ENCODE peak calls at places on chromosomes 7 and 10, in six cellular contexts. One of them, this sample, is unnamed. For H3K4me1, the result is how much of the 10 kb centered on the place peaks cover.

GRCh38 chr7:127731431-127732080 is 79.6 kb downstream of the SND1 start:
- DNase-seq in body of pancreas: no peak
- DNase-seq in thyroid gland: no peak
- DNase-seq in gastrocnemius medialis: no peak
- DNase-seq in heart left ventricle: no peak
- DNase-seq in IMR-90: no peak
- DNase-seq in this sample: no peak

GRCh38 chr10:26451903-26452302 is 13.8 kb downstream of the APBB1IP start:
- DNase-seq in thyroid gland: no peak
- DNase-seq in gastrocnemius medialis: no peak
- DNase-seq in heart left ventricle: no peak
- DNase-seq in IMR-90: no peak
- DNase-seq in body of pancreas: no peak
- DNase-seq in this sample: no peak

GRCh38 chr10:58412502-58412961 is 27.3 kb downstream of the TFAM start:
- DNase-seq in heart left ventricle: no peak
- DNase-seq in IMR-90: peak
- DNase-seq in gastrocnemius medialis: no peak
- DNase-seq in body of pancreas: no peak
- DNase-seq in thyroid gland: no peak
- DNase-seq in this sample: no peak

GRCh38 chr7:15352807-15353206 is 209.0 kb downstream of the AGMO start:
- DNase-seq in IMR-90: no peak
- DNase-seq in gastrocnemius medialis: no peak
- DNase-seq in thyroid gland: no peak
- DNase-seq in heart left ventricle: no peak
- DNase-seq in body of pancreas: no peak
- DNase-seq in this sample: no peak

GRCh38 chr7:3106353-3106752 is 62.7 kb upstream of the CARD11 start:
- DNase-seq in body of pancreas: peak
- DNase-seq in thyroid gland: no peak
- DNase-seq in heart left ventricle: no peak
- DNase-seq in gastrocnemius medialis: no peak
- DNase-seq in IMR-90: no peak
- DNase-seq in this sample: no peak

GRCh38 chr10:108375691-108376090 is 1211.2 kb upstream of the SORCS1 start:
- DNase-seq in thyroid gland: no peak
- DNase-seq in gastrocnemius medialis: no peak
- DNase-seq in IMR-90: no peak
- DNase-seq in heart left ventricle: no peak
- DNase-seq in body of pancreas: no peak
- DNase-seq in this sample: no peak

GRCh38 chr7:130758429-130759056 is 24.5 kb upstream of the KLF14 start:
- DNase-seq in heart left ventricle: no peak
- DNase-seq in gastrocnemius medialis: no peak
- DNase-seq in body of pancreas: no peak
- DNase-seq in IMR-90: peak
- DNase-seq in thyroid gland: no peak
- DNase-seq in this sample: no peak

GRCh38 chr7:158820656-158821055 is 8.7 kb downstream of the ESYT2 start:
- DNase-seq in thyroid gland: no peak
- DNase-seq in heart left ventricle: no peak
- DNase-seq in IMR-90: peak
- DNase-seq in gastrocnemius medialis: no peak
- DNase-seq in body of pancreas: no peak
- DNase-seq in this sample: no peak

GRCh38 chr10:21626457-21627161 is 92.6 kb downstream of the MLLT10 start:
- DNase-seq in heart left ventricle: no peak
- DNase-seq in body of pancreas: no peak
- DNase-seq in thyroid gland: no peak
- DNase-seq in IMR-90: peak
- DNase-seq in gastrocnemius medialis: no peak
- DNase-seq in this sample: no peak

GRCh38 chr7:143929224-143929920 is 5.7 kb upstream of the OR2F2 start:
- DNase-seq in heart left ventricle: no peak
- DNase-seq in gastrocnemius medialis: no peak
- DNase-seq in body of pancreas: no peak
- DNase-seq in thyroid gland: no peak
- DNase-seq in IMR-90: peak
- DNase-seq in this sample: no peak

GRCh38 chr10:10056958-10057357 is 960.7 kb upstream of the CELF2 start:
- DNase-seq in gastrocnemius medialis: no peak
- DNase-seq in heart left ventricle: no peak
- DNase-seq in body of pancreas: no peak
- DNase-seq in thyroid gland: no peak
- DNase-seq in IMR-90: peak
- DNase-seq in this sample: no peak

GRCh38 chr7:70554646-70555045 is 577.3 kb upstream of the GALNT17 start:
- DNase-seq in IMR-90: no peak
- DNase-seq in body of pancreas: no peak
- DNase-seq in heart left ventricle: no peak
- DNase-seq in thyroid gland: no peak
- DNase-seq in gastrocnemius medialis: no peak
- DNase-seq in this sample: no peak

GRCh38 chr10:30207485-30208052 is 141.5 kb downstream of the MTPAP start:
- DNase-seq in gastrocnemius medialis: no peak
- DNase-seq in heart left ventricle: no peak
- DNase-seq in body of pancreas: no peak
- DNase-seq in thyroid gland: no peak
- DNase-seq in IMR-90: peak
- DNase-seq in this sample: no peak

GRCh38 chr10:43374194-43374593 is 2.8 kb downstream of the FXYD4 start:
- DNase-seq in gastrocnemius medialis: no peak
- DNase-seq in thyroid gland: no peak
- DNase-seq in IMR-90: no peak
- DNase-seq in body of pancreas: no peak
- DNase-seq in heart left ventricle: no peak
- DNase-seq in this sample: no peak

GRCh38 chr10:62050941-62051433 is 149.5 kb downstream of the ARID5B start:
- DNase-seq in thyroid gland: peak
- DNase-seq in body of pancreas: peak
- DNase-seq in IMR-90: peak
- DNase-seq in heart left ventricle: peak
- DNase-seq in gastrocnemius medialis: peak
- DNase-seq in this sample: peak

GRCh38 chr10:98572594-98572993 is 125.9 kb upstream of the HPS1 start:
- DNase-seq in thyroid gland: no peak
- DNase-seq in gastrocnemius medialis: no peak
- DNase-seq in IMR-90: no peak
- DNase-seq in heart left ventricle: no peak
- DNase-seq in body of pancreas: no peak
- DNase-seq in this sample: no peak

GRCh38 chr10:127888526-127889312 is 4.0 kb downstream of the CLRN3 start:
- DNase-seq in IMR-90: no peak
- DNase-seq in thyroid gland: no peak
- DNase-seq in body of pancreas: no peak
- DNase-seq in gastrocnemius medialis: no peak
- DNase-seq in heart left ventricle: no peak
- DNase-seq in this sample: no peak

GRCh38 chr10:45008524-45009161 is 7.9 kb downstream of the ZNF22 start:
- DNase-seq in body of pancreas: peak
- DNase-seq in heart left ventricle: no peak
- DNase-seq in thyroid gland: peak
- DNase-seq in IMR-90: peak
- DNase-seq in gastrocnemius medialis: no peak
- DNase-seq in this sample: no peak

GRCh38 chr10:43878386-43878785 is 229.7 kb upstream of the ZNF32 start:
- DNase-seq in IMR-90: no peak
- DNase-seq in gastrocnemius medialis: no peak
- DNase-seq in heart left ventricle: peak
- DNase-seq in body of pancreas: no peak
- DNase-seq in thyroid gland: no peak
- DNase-seq in this sample: peak

GRCh38 chr7:5769571-5769970 is 11.9 kb downstream of the RNF216 start:
- DNase-seq in thyroid gland: no peak
- DNase-seq in gastrocnemius medialis: no peak
- DNase-seq in IMR-90: no peak
- DNase-seq in body of pancreas: no peak
- DNase-seq in heart left ventricle: no peak
- DNase-seq in this sample: no peak

GRCh38 chr7:144827581-144828139 is 8.2 kb downstream of the TPK1 start:
- DNase-seq in heart left ventricle: no peak
- DNase-seq in gastrocnemius medialis: no peak
- DNase-seq in IMR-90: peak
- DNase-seq in thyroid gland: peak
- DNase-seq in body of pancreas: no peak
- DNase-seq in this sample: no peak

GRCh38 chr10:26733750-26734568 is 36.5 kb downstream of the PDSS1 start:
- DNase-seq in thyroid gland: peak
- DNase-seq in body of pancreas: peak
- DNase-seq in gastrocnemius medialis: no peak
- DNase-seq in IMR-90: no peak
- DNase-seq in heart left ventricle: no peak
- DNase-seq in this sample: no peak

GRCh38 chr10:119115921-119116320 is 12.0 kb downstream of the DENND10 start:
- DNase-seq in heart left ventricle: no peak
- DNase-seq in gastrocnemius medialis: no peak
- DNase-seq in IMR-90: no peak
- DNase-seq in body of pancreas: no peak
- DNase-seq in thyroid gland: no peak
- DNase-seq in this sample: no peak

GRCh38 chr10:89940076-89940475 is 238.7 kb downstream of the KIF20B start:
- DNase-seq in thyroid gland: no peak
- DNase-seq in heart left ventricle: no peak
- DNase-seq in IMR-90: no peak
- DNase-seq in body of pancreas: no peak
- DNase-seq in gastrocnemius medialis: no peak
- DNase-seq in this sample: no peak

GRCh38 chr10:14889318-14889717 is 10.7 kb downstream of the SUV39H2 start:
- DNase-seq in thyroid gland: no peak
- DNase-seq in body of pancreas: no peak
- DNase-seq in gastrocnemius medialis: no peak
- DNase-seq in heart left ventricle: no peak
- DNase-seq in IMR-90: no peak
- DNase-seq in this sample: no peak

GRCh38 chr10:101997803-101998202 is 58.2 kb downstream of the ARMH3 start:
- DNase-seq in thyroid gland: no peak
- DNase-seq in IMR-90: no peak
- DNase-seq in body of pancreas: no peak
- DNase-seq in heart left ventricle: no peak
- DNase-seq in gastrocnemius medialis: no peak
- DNase-seq in this sample: no peak

GRCh38 chr7:157875230-157876179 is 538.7 kb downstream of the DNAJB6 start:
- DNase-seq in body of pancreas: no peak
- DNase-seq in IMR-90: no peak
- DNase-seq in thyroid gland: no peak
- DNase-seq in heart left ventricle: no peak
- DNase-seq in gastrocnemius medialis: no peak
- DNase-seq in this sample: peak

GRCh38 chr10:30773501-30773900 is 143.9 kb upstream of the LYZL2 start:
- DNase-seq in IMR-90: no peak
- DNase-seq in heart left ventricle: no peak
- DNase-seq in gastrocnemius medialis: no peak
- DNase-seq in thyroid gland: no peak
- DNase-seq in body of pancreas: no peak
- DNase-seq in this sample: no peak

GRCh38 chr7:156932006-156932405 is 17.5 kb upstream of the NOM1 start:
- DNase-seq in heart left ventricle: no peak
- DNase-seq in IMR-90: no peak
- DNase-seq in thyroid gland: no peak
- DNase-seq in body of pancreas: no peak
- DNase-seq in gastrocnemius medialis: no peak
- DNase-seq in this sample: no peak

GRCh38 chr10:112983444-112984056 is 33.5 kb downstream of the TCF7L2 start:
- DNase-seq in heart left ventricle: no peak
- DNase-seq in body of pancreas: no peak
- DNase-seq in gastrocnemius medialis: no peak
- DNase-seq in IMR-90: no peak
- DNase-seq in thyroid gland: no peak
- DNase-seq in this sample: no peak

GRCh38 chr10:112985701-112986510 is 35.9 kb downstream of the TCF7L2 start:
- DNase-seq in thyroid gland: no peak
- DNase-seq in heart left ventricle: no peak
- DNase-seq in IMR-90: peak
- DNase-seq in gastrocnemius medialis: no peak
- DNase-seq in body of pancreas: peak
- DNase-seq in this sample: no peak

GRCh38 chr10:112986791-112987190 is 36.7 kb downstream of the TCF7L2 start:
- DNase-seq in body of pancreas: no peak
- DNase-seq in thyroid gland: no peak
- DNase-seq in gastrocnemius medialis: no peak
- DNase-seq in IMR-90: no peak
- DNase-seq in heart left ventricle: no peak
- DNase-seq in this sample: no peak

GRCh38 chr10:112981553-112981952 is 31.5 kb downstream of the TCF7L2 start:
- DNase-seq in IMR-90: no peak
- DNase-seq in body of pancreas: no peak
- DNase-seq in thyroid gland: no peak
- DNase-seq in gastrocnemius medialis: no peak
- DNase-seq in heart left ventricle: no peak
- DNase-seq in this sample: no peak

DNA sequence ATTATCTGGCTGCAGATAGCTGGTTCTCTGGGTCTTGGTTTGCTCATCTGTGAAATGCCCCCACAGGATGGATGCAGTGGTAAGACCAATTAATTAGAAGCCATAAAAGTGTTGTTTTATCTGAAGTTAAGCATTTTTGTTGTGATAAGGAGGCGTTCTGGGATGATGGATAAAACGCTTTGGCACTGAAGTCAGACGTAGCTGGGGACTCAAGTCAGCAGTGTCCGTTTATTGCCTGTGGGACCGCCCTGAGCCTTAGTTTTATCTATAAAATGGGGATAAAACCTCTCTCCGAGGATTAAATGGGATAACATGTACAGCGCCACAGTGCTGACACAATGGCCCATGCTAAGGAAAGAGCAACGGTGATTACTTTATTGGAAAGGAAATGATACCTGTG is 34.7 kb downstream of the TCF7L2 start:
- DNase-seq in body of pancreas: no peak
- DNase-seq in gastrocnemius medialis: no peak
- DNase-seq in IMR-90: no peak
- DNase-seq in heart left ventricle: no peak
- DNase-seq in thyroid gland: no peak
- DNase-seq in this sample: no peak
- H3K4me1 ChIP-seq in body of pancreas: under half
- H3K4me1 ChIP-seq in gastrocnemius medialis: under half
- H3K4me1 ChIP-seq in IMR-90: under half
- H3K4me1 ChIP-seq in heart left ventricle: under half
- H3K4me1 ChIP-seq in thyroid gland: under half
- H3K4me1 ChIP-seq in this sample: under half

GRCh38 chr7:897086-897485 is 20.7 kb downstream of the GET4 start:
- DNase-seq in gastrocnemius medialis: no peak
- DNase-seq in heart left ventricle: no peak
- DNase-seq in IMR-90: no peak
- DNase-seq in body of pancreas: no peak
- DNase-seq in thyroid gland: no peak
- DNase-seq in this sample: no peak
- TF ChIP-seq POLR2A in gastrocnemius medialis: no peak
- TF ChIP-seq POLR2A in heart left ventricle: no peak
- TF ChIP-seq POLR2A in IMR-90: no peak
- TF ChIP-seq POLR2A in body of pancreas: no peak
- TF ChIP-seq POLR2A in thyroid gland: no peak
- TF ChIP-seq POLR2A in this sample: no peak

GRCh38 chr10:51615764-51616298 is 83.6 kb downstream of the CSTF2T start:
- DNase-seq in IMR-90: no peak
- DNase-seq in thyroid gland: no peak
- DNase-seq in body of pancreas: no peak
- DNase-seq in heart left ventricle: no peak
- DNase-seq in gastrocnemius medialis: no peak
- DNase-seq in this sample: no peak
- H3K4me1 ChIP-seq in IMR-90: under half
- H3K4me1 ChIP-seq in thyroid gland: under half
- H3K4me1 ChIP-seq in body of pancreas: under half
- H3K4me1 ChIP-seq in heart left ventricle: under half
- H3K4me1 ChIP-seq in gastrocnemius medialis: under half
- H3K4me1 ChIP-seq in this sample: under half

GRCh38 chr10:12605580-12606405 is 256.4 kb downstream of the CAMK1D start:
- DNase-seq in heart left ventricle: peak
- DNase-seq in body of pancreas: peak
- DNase-seq in IMR-90: peak
- DNase-seq in thyroid gland: peak
- DNase-seq in gastrocnemius medialis: peak
- DNase-seq in this sample: peak
- TF ChIP-seq POLR2A in heart left ventricle: no peak
- TF ChIP-seq POLR2A in body of pancreas: peak
- TF ChIP-seq POLR2A in IMR-90: no peak
- TF ChIP-seq POLR2A in thyroid gland: peak
- TF ChIP-seq POLR2A in gastrocnemius medialis: no peak
- TF ChIP-seq POLR2A in this sample: peak

This sample was measured in adrenal gland.